ENCODE peak calls at places on chromosomes 5 and 9, in five cellular contexts. V, G, C, N and J are unnamed samples.
A peak's percentile ranks its signal among the peaks of the same experiment; 100 is the strongest.

GRCh38 chr9:132169672-132170392 is 8.0 kb downstream of the NTNG2 start:
- DNase-seq in C (no peak), N (peak; percentile 86), V (peak; percentile 81), G (peak; percentile 26), J (peak; percentile 80)

GRCh38 chr9:128412120-128412790 is 8.4 kb upstream of the CERCAM start:
- DNase-seq in C (no peak), V (peak; percentile 85), G (peak; percentile 58), N (peak; percentile 66), J (peak; percentile 87)

GRCh38 chr5:169153405-169153804 is 147.5 kb downstream of the SLIT3 start:
- DNase-seq in G (no peak), N (no peak), V (no peak), C (no peak), J (peak; percentile 39)

GRCh38 chr5:96655506-96655905 is 6.7 kb upstream of the CAST start:
- DNase-seq in V (no peak), N (no peak), G (no peak), C (no peak), J (no peak)

GRCh38 chr9:88989961-88990570 is 1.2 kb upstream of the S1PR3 start:
- DNase-seq in G (no peak), C (no peak), V (no peak), N (no peak), J (no peak)

GRCh38 chr9:109190151-109190550 is 23.1 kb upstream of the FRRS1L start:
- DNase-seq in N (no peak), C (no peak), G (no peak), V (no peak), J (no peak)

GRCh38 chr9:104758974-104759373 is 5.0 kb upstream of the NIPSNAP3B start:
- DNase-seq in C (no peak), N (no peak), G (no peak), V (no peak), J (no peak)

GRCh38 chr5:432201-432927 is 10.6 kb upstream of the EXOC3 start:
- DNase-seq in N (no peak), V (no peak), G (no peak), C (no peak), J (no peak)

GRCh38 chr5:121430538-121430937 is 421.1 kb upstream of the FTMT start:
- DNase-seq in C (no peak), N (no peak), G (no peak), V (no peak), J (no peak)

GRCh38 chr5:178271726-178272479 is 39.3 kb upstream of the PHYKPL start:
- DNase-seq in V (no peak), C (no peak), N (no peak), G (no peak), J (no peak)

GRCh38 chr9:99743455-99743854 is 78.2 kb upstream of the NR4A3 start:
- DNase-seq in N (no peak), G (no peak), V (no peak), C (no peak), J (no peak)

GRCh38 chr5:62306494-62307363 is 723 bp downstream of the KIF2A start:
- DNase-seq in G (no peak), N (peak; percentile 57), V (peak; percentile 26), C (no peak), J (peak; percentile 44)

GRCh38 chr5:61678966-61679365 is 346.9 kb downstream of the ZSWIM6 start:
- DNase-seq in G (no peak), V (peak; percentile 30), C (no peak), N (no peak), J (no peak)

GRCh38 chr5:58074717-58075116 is 385.2 kb downstream of the PLK2 start:
- DNase-seq in V (no peak), G (no peak), N (no peak), C (no peak), J (no peak)

GRCh38 chr9:70439991-70440706 is 25.7 kb upstream of the KLF9 start:
- DNase-seq in V (no peak), N (no peak), C (no peak), G (no peak), J (no peak)

GRCh38 chr9:70435948-70436347 is 21.5 kb upstream of the KLF9 start:
- DNase-seq in N (no peak), C (no peak), V (no peak), G (no peak), J (no peak)

GRCh38 chr9:70441622-70442021 is 27.2 kb upstream of the KLF9 start:
- DNase-seq in V (no peak), G (peak; percentile 86), N (no peak), C (no peak), J (no peak)

GRCh38 chr9:70442328-70442848 is 27.9 kb upstream of the KLF9 start:
- DNase-seq in G (no peak), N (no peak), V (no peak), C (no peak), J (no peak)

GRCh38 chr9:70438341-70438924 is 24.0 kb upstream of the KLF9 start:
- DNase-seq in N (peak; percentile 15), V (no peak), G (peak; percentile 24), C (no peak), J (no peak)
- TF ChIP-seq FOXM1 in N (no peak), V (no peak), G (no peak), C (no peak), J (no peak)

DNA sequence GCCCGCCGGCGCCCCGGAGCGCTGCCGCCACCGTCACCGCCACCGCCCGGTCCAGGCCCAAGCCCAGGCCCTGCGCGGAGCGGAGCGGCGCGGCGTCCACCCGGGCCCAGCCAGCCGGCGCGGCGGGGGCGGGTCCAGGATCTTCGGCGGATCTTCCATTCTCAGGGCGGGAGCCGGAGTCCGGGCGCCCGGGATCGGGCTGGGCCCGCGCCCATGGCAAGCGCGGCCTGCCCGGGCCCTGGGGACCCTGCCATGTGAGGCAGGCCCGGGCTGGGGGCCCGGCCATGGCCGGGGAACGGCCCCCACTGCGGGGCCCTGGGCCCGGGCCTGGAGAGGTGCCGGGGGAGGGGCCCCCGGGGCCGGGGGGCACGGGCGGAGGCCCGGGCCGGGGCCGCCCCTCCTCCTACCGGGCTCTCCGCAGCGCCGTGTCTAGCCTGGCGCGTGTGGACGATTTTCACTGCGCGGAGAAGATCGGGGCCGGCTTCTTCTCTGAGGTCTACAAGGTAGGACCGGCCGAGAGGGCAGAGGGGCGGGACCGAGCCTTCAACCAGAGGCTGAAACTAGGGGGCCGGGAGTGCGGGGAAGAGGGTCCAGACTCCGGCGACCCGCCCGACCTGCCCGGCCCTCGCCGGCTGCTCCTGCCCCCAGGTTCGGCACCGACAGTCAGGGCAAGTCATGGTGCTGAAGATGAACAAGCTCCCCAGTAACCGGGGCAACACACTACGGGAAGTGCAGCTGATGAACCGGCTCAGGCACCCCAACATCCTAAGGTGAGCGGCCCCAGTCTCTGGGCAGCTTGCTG is 475 bp downstream of the TESK1 start:
- DNase-seq in N (peak; percentile 60), V (peak; percentile 61), G (no peak), C (no peak), J (peak; percentile 88)
- TF ChIP-seq FOXM1 in N (no peak), V (peak; percentile 39), G (no peak), C (no peak), J (no peak)

GRCh38 chr9:114574438-114574837 is 13.1 kb upstream of the ATP6V1G1 start:
- DNase-seq in V (no peak), C (no peak), G (no peak), N (no peak), J (no peak)
- TF ChIP-seq FOXM1 in V (no peak), C (no peak), G (no peak), N (no peak), J (no peak)

GRCh38 chr9:10876333-10876732 is 263.5 kb upstream of the PTPRD start:
- DNase-seq in V (no peak), G (no peak), N (no peak), C (no peak), J (no peak)
- TF ChIP-seq FOXM1 in V (no peak), G (no peak), N (no peak), C (no peak), J (no peak)

DNA sequence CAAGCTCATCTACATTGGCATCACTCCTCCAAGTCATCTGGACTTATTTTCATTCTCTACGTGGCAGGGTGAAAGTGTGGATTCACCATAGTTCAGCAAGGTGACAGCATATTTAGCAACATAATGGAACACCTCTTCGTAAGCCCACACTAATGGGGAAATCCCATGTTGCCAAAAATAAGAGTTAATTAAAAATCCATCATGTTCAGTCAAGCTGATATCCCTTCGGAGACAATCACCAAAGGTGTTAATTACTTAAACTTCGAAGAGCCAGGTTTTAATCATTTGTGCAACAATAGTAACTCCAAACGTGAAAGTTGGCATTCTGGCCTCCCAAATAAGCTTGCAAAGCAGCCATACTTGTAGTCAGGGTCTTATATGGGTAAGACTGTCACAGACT is 242.9 kb downstream of the NSG2 start:
- DNase-seq in C (no peak), G (no peak), N (no peak), V (no peak), J (no peak)
- TF ChIP-seq FOXM1 in C (no peak), G (no peak), N (no peak), V (no peak), J (no peak)

DNA sequence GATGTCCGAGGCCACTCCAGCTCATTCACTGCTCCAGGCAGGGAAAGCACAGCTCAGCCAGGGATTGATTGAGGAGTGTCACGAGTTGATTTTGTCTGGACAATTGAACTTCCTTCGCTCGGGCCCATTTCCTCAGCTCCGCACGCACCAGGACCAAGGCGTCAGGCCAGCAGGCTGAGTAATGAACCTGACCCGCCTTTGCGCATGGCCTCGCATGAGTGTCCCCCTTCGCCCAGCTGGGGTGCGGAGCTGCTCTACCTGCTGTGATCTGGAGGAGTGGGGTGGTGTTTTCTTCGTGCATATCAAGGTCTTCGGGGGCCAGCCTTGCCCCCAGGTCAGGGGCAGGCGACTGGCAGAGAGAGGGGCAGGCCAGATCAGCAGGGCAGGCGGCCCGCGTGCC is 44.0 kb downstream of the VAV2 start:
- DNase-seq in V (no peak), C (no peak), N (no peak), G (no peak), J (no peak)
- TF ChIP-seq FOXM1 in V (no peak), C (no peak), N (no peak), G (no peak), J (no peak)

GRCh38 chr5:159576902-159577301 is 246.6 kb upstream of the IL12B start:
- DNase-seq in C (no peak), V (no peak), N (no peak), G (no peak), J (no peak)

GRCh38 chr5:159567461-159567860 is 237.2 kb upstream of the IL12B start:
- DNase-seq in G (no peak), V (no peak), C (no peak), N (no peak), J (no peak)

DNA sequence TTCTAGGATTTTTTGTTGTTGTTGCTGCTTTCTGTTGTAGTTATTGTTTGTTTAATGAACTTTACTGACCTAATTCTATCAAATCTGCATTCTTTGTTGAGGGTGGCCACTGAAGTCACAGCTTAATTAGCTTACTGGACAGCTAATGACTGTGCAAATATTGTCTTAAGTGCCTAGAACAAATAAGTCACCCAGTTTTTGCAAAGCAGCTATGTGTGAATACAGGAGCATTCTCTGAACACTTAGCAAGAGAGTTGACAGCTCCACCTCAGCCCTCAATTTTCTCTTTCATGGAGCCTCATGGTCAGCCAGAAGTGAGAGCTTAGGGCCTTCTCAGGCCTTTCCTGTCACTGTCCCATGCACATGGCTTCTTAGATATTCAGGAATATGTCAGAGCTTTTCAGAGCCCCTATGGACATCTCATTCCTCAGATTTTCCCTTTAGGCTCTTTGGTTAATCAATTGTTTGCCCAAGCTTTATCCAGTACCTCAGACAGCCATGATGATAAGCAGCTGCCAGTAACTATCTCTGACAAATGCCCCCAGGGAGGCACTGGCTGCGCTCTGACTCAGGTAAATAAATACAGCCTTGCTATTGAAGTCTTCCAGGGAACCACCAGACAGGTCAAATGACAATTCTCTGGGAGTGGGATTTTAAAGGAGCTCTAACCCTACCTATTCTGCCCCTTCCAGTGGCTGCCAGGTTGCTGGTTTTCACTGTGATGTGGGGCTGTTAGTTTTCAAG is 241.4 kb upstream of the IL12B start:
- DNase-seq in V (no peak), C (no peak), G (no peak), N (no peak), J (no peak)
- TF ChIP-seq FOXM1 in V (no peak), C (no peak), G (no peak), N (no peak), J (no peak)